ENCODE peak calls at places on chromosome 13, in seven cellular contexts. One of them, this sample, is unnamed.

GRCh38 chr13:109667754-109668360 is 118.5 kb downstream of the IRS2 start:
- DNase-seq in KG1: no peak
- DNase-seq in hepatic stellate cell: no peak
- DNase-seq in psoas muscle: no peak
- DNase-seq in GM12865: no peak
- DNase-seq in cerebellum: no peak
- DNase-seq in stimulated activated CD8-positive, alpha-beta memory T cell treated with anti-CD3 and anti-CD28 coated beads, Interleukin-4, amount 100 ng/mL, for 24 hours: no peak
- DNase-seq in this sample: no peak

GRCh38 chr13:43787518-43787891 is 733 bp upstream of the ENOX1 start:
- DNase-seq in psoas muscle: no peak
- DNase-seq in KG1: no peak
- DNase-seq in stimulated activated CD8-positive, alpha-beta memory T cell treated with anti-CD3 and anti-CD28 coated beads, Interleukin-4, amount 100 ng/mL, for 24 hours: no peak
- DNase-seq in cerebellum: no peak
- DNase-seq in hepatic stellate cell: no peak
- DNase-seq in GM12865: no peak
- DNase-seq in this sample: no peak

GRCh38 chr13:113591750-113592149 is 7.2 kb downstream of the TFDP1 start:
- DNase-seq in GM12865: no peak
- DNase-seq in cerebellum: no peak
- DNase-seq in stimulated activated CD8-positive, alpha-beta memory T cell treated with anti-CD3 and anti-CD28 coated beads, Interleukin-4, amount 100 ng/mL, for 24 hours: no peak
- DNase-seq in psoas muscle: no peak
- DNase-seq in KG1: no peak
- DNase-seq in hepatic stellate cell: no peak
- DNase-seq in this sample: no peak

GRCh38 chr13:36298535-36299068 is 988 bp upstream of the CCDC169 start:
- DNase-seq in stimulated activated CD8-positive, alpha-beta memory T cell treated with anti-CD3 and anti-CD28 coated beads, Interleukin-4, amount 100 ng/mL, for 24 hours: no peak
- DNase-seq in cerebellum: no peak
- DNase-seq in KG1: no peak
- DNase-seq in psoas muscle: no peak
- DNase-seq in hepatic stellate cell: no peak
- DNase-seq in GM12865: no peak
- DNase-seq in this sample: no peak

GRCh38 chr13:30618186-30618937 is 642 bp downstream of the USPL1 start:
- DNase-seq in psoas muscle: no peak
- DNase-seq in GM12865: peak; percentile 42
- DNase-seq in cerebellum: no peak
- DNase-seq in stimulated activated CD8-positive, alpha-beta memory T cell treated with anti-CD3 and anti-CD28 coated beads, Interleukin-4, amount 100 ng/mL, for 24 hours: peak; percentile 2
- DNase-seq in hepatic stellate cell: no peak
- DNase-seq in KG1: no peak
- DNase-seq in this sample: no peak

GRCh38 chr13:49240017-49240416 is 7.7 kb upstream of the CDADC1 start:
- DNase-seq in hepatic stellate cell: no peak
- DNase-seq in stimulated activated CD8-positive, alpha-beta memory T cell treated with anti-CD3 and anti-CD28 coated beads, Interleukin-4, amount 100 ng/mL, for 24 hours: no peak
- DNase-seq in cerebellum: no peak
- DNase-seq in psoas muscle: no peak
- DNase-seq in GM12865: peak; percentile 48
- DNase-seq in KG1: peak; percentile 29
- DNase-seq in this sample: peak; percentile 48

GRCh38 chr13:99709134-99709533 is 207.9 kb downstream of the TM9SF2 start:
- DNase-seq in hepatic stellate cell: no peak
- DNase-seq in psoas muscle: no peak
- DNase-seq in GM12865: no peak
- DNase-seq in stimulated activated CD8-positive, alpha-beta memory T cell treated with anti-CD3 and anti-CD28 coated beads, Interleukin-4, amount 100 ng/mL, for 24 hours: no peak
- DNase-seq in cerebellum: no peak
- DNase-seq in KG1: no peak
- DNase-seq in this sample: no peak

GRCh38 chr13:50129923-50130685 is 114.9 kb downstream of the KCNRG start:
- DNase-seq in GM12865: peak; percentile 13
- DNase-seq in psoas muscle: peak; percentile 81
- DNase-seq in cerebellum: no peak
- DNase-seq in stimulated activated CD8-positive, alpha-beta memory T cell treated with anti-CD3 and anti-CD28 coated beads, Interleukin-4, amount 100 ng/mL, for 24 hours: no peak
- DNase-seq in hepatic stellate cell: peak; percentile 57
- DNase-seq in KG1: no peak
- DNase-seq in this sample: peak; percentile 55

GRCh38 chr13:25731511-25731910 is 320.3 kb downstream of the SHISA2 start:
- DNase-seq in psoas muscle: no peak
- DNase-seq in stimulated activated CD8-positive, alpha-beta memory T cell treated with anti-CD3 and anti-CD28 coated beads, Interleukin-4, amount 100 ng/mL, for 24 hours: no peak
- DNase-seq in GM12865: no peak
- DNase-seq in hepatic stellate cell: no peak
- DNase-seq in KG1: no peak
- DNase-seq in cerebellum: no peak
- DNase-seq in this sample: no peak

GRCh38 chr13:95492044-95492801 is 60.3 kb upstream of the CLDN10 start:
- DNase-seq in hepatic stellate cell: no peak
- DNase-seq in GM12865: no peak
- DNase-seq in stimulated activated CD8-positive, alpha-beta memory T cell treated with anti-CD3 and anti-CD28 coated beads, Interleukin-4, amount 100 ng/mL, for 24 hours: no peak
- DNase-seq in cerebellum: no peak
- DNase-seq in KG1: no peak
- DNase-seq in psoas muscle: no peak
- DNase-seq in this sample: no peak

GRCh38 chr13:45327253-45327954 is 13.6 kb downstream of the TPT1 start:
- DNase-seq in hepatic stellate cell: no peak
- DNase-seq in GM12865: no peak
- DNase-seq in cerebellum: no peak
- DNase-seq in stimulated activated CD8-positive, alpha-beta memory T cell treated with anti-CD3 and anti-CD28 coated beads, Interleukin-4, amount 100 ng/mL, for 24 hours: no peak
- DNase-seq in KG1: no peak
- DNase-seq in psoas muscle: no peak
- DNase-seq in this sample: no peak